ENCODE peak calls at places on chromosomes 16 and 17, in six cellular contexts. O is left cardiac atrium; L is GF-D8; Y is activated T-cell treated with anti-CD3 and anti-CD28 coated beads for 48 hours; R is sigmoid colon; E is stimulated activated CD4-positive, alpha-beta T cell treated with anti-CD3 and anti-CD28 coated beads, Interleukin-1b, Interleukin-23, amount 100 ng/mL, for 24 hours. U is an unnamed sample.

GRCh38 chr17:44992242-44992939 is 24.3 kb upstream of the C1QL1 start:
- DNase-seq in O (no peak), L (no peak), Y (no peak), R (no peak), E (no peak), U (no peak)

GRCh38 chr16:15865742-15866141 is 8.9 kb upstream of the MYH11 start:
- DNase-seq in O (no peak), L (no peak), Y (no peak), R (no peak), E (no peak), U (no peak)

GRCh38 chr16:74748710-74749073 is 25.9 kb downstream of the FA2H start:
- DNase-seq in O (no peak), L (no peak), Y (no peak), R (no peak), E (no peak), U (peak)

GRCh38 chr16:57501492-57501891 is 15.2 kb upstream of the DOK4 start:
- DNase-seq in O (no peak), L (no peak), Y (no peak), R (peak), E (no peak), U (no peak)

GRCh38 chr17:40433551-40434384 is 9.5 kb upstream of the IGFBP4 start:
- DNase-seq in O (no peak), L (no peak), Y (no peak), R (peak), E (no peak), U (peak)

GRCh38 chr17:62825182-62825581 is 17.1 kb upstream of the MARCHF10 start:
- DNase-seq in O (no peak), L (no peak), Y (no peak), R (no peak), E (no peak), U (no peak)

GRCh38 chr17:3527896-3528603 is 29.6 kb downstream of the TRPV3 start:
- DNase-seq in O (no peak), L (no peak), Y (no peak), R (peak), E (no peak), U (peak)

GRCh38 chr16:53053967-53054669 is 673 bp upstream of the CHD9 start:
- DNase-seq in O (peak), L (peak), Y (peak), R (peak), E (no peak), U (no peak)

GRCh38 chr17:37056622-37057021 is 107.9 kb downstream of the AATF start:
- DNase-seq in O (no peak), L (no peak), Y (no peak), R (no peak), E (no peak), U (no peak)

GRCh38 chr17:36923814-36924221 is 13.5 kb upstream of the LHX1 start:
- DNase-seq in O (no peak), L (no peak), Y (no peak), R (no peak), E (no peak), U (no peak)

GRCh38 chr16:89749637-89750036 is 28.3 kb downstream of the ZNF276 start:
- DNase-seq in O (peak), L (no peak), Y (no peak), R (no peak), E (no peak), U (no peak)

GRCh38 chr17:71668807-71669206 is 452.0 kb upstream of the SOX9 start:
- DNase-seq in O (no peak), L (no peak), Y (no peak), R (no peak), E (no peak), U (no peak)

GRCh38 chr17:74361613-74362391 is at the start of gene BTBD17:
- DNase-seq in O (peak), L (no peak), Y (peak), R (no peak), E (no peak), U (no peak)

GRCh38 chr17:77493238-77493812 is 352.6 kb downstream of the SEC14L1 start:
- DNase-seq in O (no peak), L (no peak), Y (no peak), R (peak), E (no peak), U (no peak)

GRCh38 chr17:81865733-81866439 is 5.3 kb downstream of the ARHGDIA start:
- DNase-seq in O (peak), L (no peak), Y (no peak), R (no peak), E (no peak), U (no peak)

GRCh38 chr17:45423936-45424335 is 8.7 kb downstream of the ARHGAP27 start:
- DNase-seq in O (no peak), L (no peak), Y (no peak), R (no peak), E (no peak), U (no peak)

GRCh38 chr16:80417706-80418105 is 123.1 kb upstream of the DYNLRB2 start:
- DNase-seq in O (no peak), L (no peak), Y (no peak), R (no peak), E (no peak), U (no peak)

GRCh38 chr17:78919816-78920516 is 5.2 kb downstream of the TIMP2 start:
- DNase-seq in O (no peak), L (no peak), Y (no peak), R (no peak), E (no peak), U (no peak)

GRCh38 chr17:83174859-83175550 is 95.6 kb downstream of the METRNL start:
- DNase-seq in O (no peak), L (no peak), Y (no peak), R (no peak), E (no peak), U (peak)

GRCh38 chr17:9125722-9126121 is 104.4 kb downstream of the NTN1 start:
- DNase-seq in O (no peak), L (no peak), Y (no peak), R (no peak), E (no peak), U (peak)

GRCh38 chr16:69132424-69133252 is at the start of the genes CHTF8 and UTP4:
- DNase-seq in O (peak), L (peak), Y (peak), R (peak), E (peak), U (peak)

GRCh38 chr16:55552621-55553020 is 13.9 kb upstream of the CAPNS2 start:
- DNase-seq in O (no peak), L (no peak), Y (no peak), R (no peak), E (no peak), U (no peak)

GRCh38 chr16:57747996-57748395 is 12.4 kb downstream of the KATNB1 start:
- DNase-seq in O (no peak), L (no peak), Y (no peak), R (no peak), E (no peak), U (peak)

GRCh38 chr16:27221576-27222498 is 18.5 kb downstream of the KDM8 start:
- DNase-seq in O (peak), L (no peak), Y (no peak), R (no peak), E (no peak), U (peak)

GRCh38 chr17:28404812-28405570 is 1.0 kb downstream of the SLC46A1 start:
- DNase-seq in O (no peak), L (no peak), Y (no peak), R (no peak), E (no peak), U (peak)

GRCh38 chr16:11681526-11681925 is 13.3 kb downstream of the SNN start:
- DNase-seq in O (no peak), L (peak), Y (no peak), R (peak), E (no peak), U (peak)

GRCh38 chr16:56068816-56069215 is 122.5 kb upstream of the GNAO1 start:
- DNase-seq in O (no peak), L (no peak), Y (no peak), R (no peak), E (no peak), U (no peak)

GRCh38 chr16:4454618-4455017 is 19.8 kb downstream of the NMRAL1 start:
- DNase-seq in O (no peak), L (no peak), Y (no peak), R (no peak), E (no peak), U (no peak)

GRCh38 chr17:17626151-17626805 is 34.8 kb upstream of the PEMT start:
- DNase-seq in O (no peak), L (no peak), Y (no peak), R (no peak), E (no peak), U (no peak)

U was measured in chondrocyte.